ENCODE peak calls at places on chromosomes 13 and 19, in seven cellular contexts. W is left lung; U is dorsolateral prefrontal cortex; T is GM23338; O is tibial artery; V is CD4-positive, CD25-positive, alpha-beta regulatory T cell; M is OCI-LY7. Q is an unnamed sample.

GRCh38 chr13:89432997-89433396 is 1761.8 kb downstream of the SLITRK5 start:
- DNase-seq in W (no peak), U (no peak), T (no peak), O (no peak), V (no peak), M (no peak), Q (no peak)

GRCh38 chr13:81872581-81872980 is 1531.7 kb upstream of the SPRY2 start:
- DNase-seq in W (no peak), U (no peak), T (peak; percentile 58), O (no peak), V (no peak), M (no peak), Q (no peak)

GRCh38 chr19:41877490-41877876 is 404 bp downstream of the CD79A start:
- DNase-seq in W (peak; percentile 47), U (no peak), T (no peak), O (no peak), V (peak; percentile 60), M (peak; percentile 93), Q (no peak)

GRCh38 chr19:43652546-43652874 is 12.9 kb upstream of the CADM4 start:
- DNase-seq in W (no peak), U (no peak), T (no peak), O (no peak), V (no peak), M (no peak), Q (no peak)

GRCh38 chr19:13023666-13024065 is 28.4 kb downstream of the NFIX start:
- DNase-seq in W (no peak), U (no peak), T (no peak), O (no peak), V (no peak), M (no peak), Q (no peak)

GRCh38 chr19:12232961-12233360 is 61.7 kb downstream of the ZNF44 start:
- DNase-seq in W (no peak), U (no peak), T (no peak), O (no peak), V (no peak), M (no peak), Q (no peak)

GRCh38 chr19:35268546-35269424 is at the start of gene USF2:
- DNase-seq in W (peak; percentile 83), U (peak; percentile 80), T (peak; percentile 78), O (peak; percentile 69), V (peak; percentile 83), M (peak; percentile 83), Q (peak; percentile 51)

GRCh38 chr19:36775768-36776167 is 3.2 kb upstream of the ZNF850 start:
- DNase-seq in W (no peak), U (peak; percentile 15), T (peak; percentile 24), O (no peak), V (no peak), M (no peak), Q (no peak)

GRCh38 chr13:113982296-113982661 is 8.4 kb upstream of the C13orf46 start:
- DNase-seq in W (no peak), U (no peak), T (no peak), O (peak; percentile 9), V (no peak), M (no peak), Q (no peak)

GRCh38 chr19:49301165-49301865 is 23.7 kb downstream of the SLC6A16 start:
- DNase-seq in W (peak; percentile 82), U (peak; percentile 62), T (peak; percentile 86), O (peak; percentile 72), V (peak; percentile 75), M (peak; percentile 85), Q (no peak)

GRCh38 chr13:67184247-67184646 is 45.9 kb downstream of the PCDH9 start:
- DNase-seq in W (no peak), U (no peak), T (no peak), O (no peak), V (no peak), M (no peak), Q (no peak)

GRCh38 chr13:75454497-75454896 is 27.5 kb downstream of the TBC1D4 start:
- DNase-seq in W (no peak), U (no peak), T (no peak), O (no peak), V (no peak), M (no peak), Q (no peak)

GRCh38 chr13:54511356-54511755 is 1482.7 kb downstream of the OLFM4 start:
- DNase-seq in W (no peak), U (no peak), T (peak; percentile 9), O (no peak), V (no peak), M (no peak), Q (no peak)

GRCh38 chr13:22926176-22927007 is 254.4 kb upstream of the SGCG start:
- DNase-seq in W (peak; percentile 85), U (no peak), T (peak; percentile 82), O (peak; percentile 77), V (no peak), M (no peak), Q (no peak)

GRCh38 chr19:48329167-48329891 is 4.0 kb downstream of the EMP3 start:
- DNase-seq in W (no peak), U (peak; percentile 30), T (peak; percentile 85), O (no peak), V (peak; percentile 71), M (peak; percentile 64), Q (no peak)

GRCh38 chr19:7246601-7247000 is 47.6 kb downstream of the INSR start:
- DNase-seq in W (no peak), U (no peak), T (no peak), O (no peak), V (no peak), M (no peak), Q (no peak)
- H3K27ac ChIP-seq in W (no peak overlapping the region), U (no peak overlapping the region), T (no peak overlapping the region), O (peak overlapping the region; percentile 58), V (no peak overlapping the region), M (no peak overlapping the region), Q (no peak overlapping the region)

GRCh38 chr13:24718192-24718965 is 38.2 kb downstream of the ATP12A start:
- DNase-seq in W (no peak), U (no peak), T (no peak), O (no peak), V (no peak), M (no peak), Q (no peak)

GRCh38 chr13:24717217-24717616 is 37.0 kb downstream of the ATP12A start:
- DNase-seq in W (no peak), U (no peak), T (no peak), O (no peak), V (no peak), M (no peak), Q (no peak)

GRCh38 chr13:24713022-24713421 is 32.8 kb downstream of the ATP12A start:
- DNase-seq in W (no peak), U (no peak), T (no peak), O (no peak), V (no peak), M (no peak), Q (no peak)

GRCh38 chr13:24716446-24716845 is 36.2 kb downstream of the ATP12A start:
- DNase-seq in W (no peak), U (no peak), T (peak; percentile 46), O (no peak), V (no peak), M (no peak), Q (no peak)

GRCh38 chr13:24716011-24716410 is 35.8 kb downstream of the ATP12A start:
- DNase-seq in W (no peak), U (no peak), T (peak; percentile 77), O (no peak), V (no peak), M (no peak), Q (no peak)
- H3K27ac ChIP-seq in W (no peak overlapping the region), U (no peak overlapping the region), T (no peak overlapping the region), O (no peak overlapping the region), V (no peak overlapping the region), M (no peak overlapping the region), Q (no peak overlapping the region)

GRCh38 chr19:1012334-1012733 is 8.6 kb downstream of the TMEM259 start:
- DNase-seq in W (no peak), U (no peak), T (no peak), O (no peak), V (no peak), M (no peak), Q (no peak)

GRCh38 chr19:1009976-1010538 is 9.8 kb downstream of the GRIN3B start:
- DNase-seq in W (no peak), U (no peak), T (no peak), O (no peak), V (no peak), M (no peak), Q (no peak)

GRCh38 chr19:1009043-1009975 is 9.1 kb downstream of the GRIN3B start:
- DNase-seq in W (no peak), U (no peak), T (peak; percentile 44), O (no peak), V (no peak), M (no peak), Q (no peak)

GRCh38 chr19:1011831-1012333 is 9.0 kb downstream of the TMEM259 start:
- DNase-seq in W (no peak), U (no peak), T (no peak), O (no peak), V (no peak), M (no peak), Q (no peak)

DNA sequence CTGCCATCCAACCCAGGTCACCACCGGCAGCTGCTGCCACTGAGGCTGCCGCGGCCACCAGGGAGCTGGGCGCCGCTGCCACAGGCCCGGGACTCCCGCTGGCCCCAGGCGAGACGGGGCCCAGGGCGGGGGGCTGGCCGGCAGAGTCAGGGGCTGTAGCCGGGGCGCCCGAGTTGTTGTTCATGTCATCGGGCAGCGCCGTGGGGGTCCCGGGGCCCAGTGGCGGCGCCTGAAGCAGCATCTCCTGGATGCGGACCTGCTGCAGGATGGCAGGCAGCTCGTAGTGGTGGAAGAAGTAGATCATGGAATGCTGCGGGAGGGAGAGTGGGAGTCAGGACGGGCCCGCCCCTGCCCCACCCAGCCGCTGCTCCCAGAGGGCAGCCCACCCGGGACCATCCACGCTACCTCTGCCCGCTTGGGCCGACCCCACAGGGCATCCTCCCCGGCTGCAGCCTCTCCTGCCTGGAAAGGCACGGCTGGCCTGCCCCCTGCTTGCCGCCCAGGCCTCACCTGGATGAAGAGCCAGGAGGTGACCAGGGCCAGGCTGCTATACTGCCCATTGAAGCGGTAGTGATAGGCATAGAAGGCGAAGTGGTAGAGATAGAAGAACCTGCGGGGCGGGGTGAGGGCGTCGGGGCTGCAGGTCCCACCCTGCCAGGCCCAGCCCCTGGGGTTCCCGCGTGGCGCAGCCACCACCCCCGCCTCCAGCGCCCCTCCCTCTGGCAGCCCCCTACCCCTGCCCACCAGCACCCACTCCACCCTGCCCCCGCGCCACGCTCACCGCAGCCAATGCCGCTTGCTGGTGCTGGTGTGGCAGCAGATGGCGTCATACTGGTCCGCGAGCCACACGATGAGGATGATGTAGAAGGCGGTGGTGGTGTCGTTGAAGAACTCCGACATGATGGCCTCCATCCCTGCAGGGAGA is 10.1 kb downstream of the TMEM259 start:
- DNase-seq in W (no peak), U (no peak), T (no peak), O (no peak), V (no peak), M (no peak), Q (no peak)
- H3K27ac ChIP-seq in W (no peak overlapping the region), U (no peak overlapping the region), T (no peak overlapping the region), O (no peak overlapping the region), V (no peak overlapping the region), M (no peak overlapping the region), Q (no peak overlapping the region)

DNA sequence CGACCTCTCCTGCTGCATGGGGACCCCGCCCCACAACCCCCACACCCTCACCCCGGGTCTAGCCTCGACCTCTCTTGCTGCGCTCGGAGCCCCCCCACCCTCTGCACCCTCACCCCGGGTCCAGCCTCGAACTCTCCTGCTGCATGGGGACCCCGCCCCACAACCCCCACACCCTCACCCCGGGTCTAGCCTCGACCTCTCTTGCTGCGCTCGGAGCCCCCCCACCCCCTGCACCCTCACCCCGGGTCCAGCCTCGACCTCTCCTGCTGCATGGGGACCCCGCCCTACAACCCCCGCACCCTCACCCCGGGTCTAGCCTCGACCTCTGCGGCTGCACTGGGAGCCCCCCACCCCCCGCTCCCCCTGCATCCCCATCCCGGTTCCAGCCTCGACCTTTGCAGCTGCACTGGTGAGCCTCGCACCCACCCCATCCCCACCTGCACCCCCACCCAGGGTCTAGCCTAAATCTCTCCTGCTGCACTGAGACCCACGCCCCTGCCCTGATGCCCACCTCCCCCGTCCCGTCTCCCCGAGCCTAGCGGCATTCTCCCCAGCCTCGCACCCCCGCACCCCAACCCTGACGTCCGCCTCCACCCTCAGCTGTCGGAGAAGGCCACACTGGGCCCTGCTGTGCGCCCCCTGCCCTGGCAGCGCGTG is 1.8 kb downstream of the CFD start:
- DNase-seq in W (no peak), U (no peak), T (no peak), O (no peak), V (no peak), M (no peak), Q (no peak)
- H3K27ac ChIP-seq in W (no peak overlapping the region), U (no peak overlapping the region), T (no peak overlapping the region), O (no peak overlapping the region), V (no peak overlapping the region), M (no peak overlapping the region), Q (no peak overlapping the region)

Q was measured in caudate nucleus.